ENCODE peak calls at places on chromosome 13, in four cellular contexts. Y is NCI-H1105, R is Ammon's horn, V is pancreas. K is an unnamed sample.

GRCh38 chr13:74040200-74040599 is 94.0 kb downstream of the KLF12 start:
- DNase-seq in Y (no peak), R (peak), V (peak), K (no peak)

GRCh38 chr13:114200673-114201005 is 21.6 kb downstream of the CFAP97D2 start:
- DNase-seq in Y (no peak), R (no peak), V (no peak), K (no peak)

GRCh38 chr13:68927387-68928026 is 1180.1 kb upstream of the ATXN8OS start:
- DNase-seq in Y (no peak), R (peak), V (no peak), K (no peak)

GRCh38 chr13:91351980-91352379 is 4.5 kb downstream of the MIR17HG start:
- DNase-seq in Y (no peak), R (no peak), V (no peak), K (no peak)

GRCh38 chr13:45851171-45851889 is at the start of gene SIAH3:
- DNase-seq in Y (no peak), R (peak), V (no peak), K (no peak)

GRCh38 chr13:21980049-21980448 is 309.2 kb downstream of the FGF9 start:
- DNase-seq in Y (no peak), R (no peak), V (no peak), K (no peak)

GRCh38 chr13:112103971-112104872 is 37.3 kb downstream of the SOX1 start:
- DNase-seq in Y (no peak), R (peak), V (no peak), K (no peak)

GRCh38 chr13:38607136-38607535 is 79.7 kb upstream of the FREM2 start:
- DNase-seq in Y (no peak), R (no peak), V (no peak), K (no peak)

GRCh38 chr13:105410602-105411001 is 1124.9 kb downstream of the EFNB2 start:
- DNase-seq in Y (peak), R (peak), V (peak), K (peak)

GRCh38 chr13:40624338-40624737 is 42.1 kb downstream of the FOXO1 start:
- DNase-seq in Y (no peak), R (no peak), V (no peak), K (no peak)

GRCh38 chr13:50732712-50733111 is 110.8 kb downstream of the DLEU7 start:
- DNase-seq in Y (no peak), R (no peak), V (no peak), K (no peak)

GRCh38 chr13:23289917-23290357 is 109.2 kb downstream of the SGCG start:
- DNase-seq in Y (peak), R (peak), V (no peak), K (no peak)

K was measured in mucosa of gallbladder.